ENCODE peak calls at places on chromosomes 7 and 10, in six cellular contexts. E is AG04450, P is PC-3, L is Calu3, S is GM20000, Z is HFF-Myc. D is an unnamed sample.

GRCh38 chr7:4800926-4801838 is 25.8 kb downstream of the AP5Z1 start:
- DNase-seq in E (no peak), L (no peak), P (no peak), S (no peak), Z (no peak), D (no peak)

GRCh38 chr10:62632071-62632809 is 172.3 kb upstream of the ADO start:
- DNase-seq in E (no peak), L (no peak), Z (no peak), S (peak; percentile 66), P (peak; percentile 93), D (peak; percentile 76)

GRCh38 chr10:63005246-63005645 is 127.9 kb upstream of the NRBF2 start:
- DNase-seq in Z (no peak), P (peak; percentile 97), L (no peak), E (no peak), S (no peak), D (no peak)

GRCh38 chr7:127776776-127777390 is 124.9 kb downstream of the SND1 start:
- DNase-seq in E (peak; percentile 37), Z (peak; percentile 20), S (no peak), P (no peak), L (no peak), D (no peak)

GRCh38 chr10:17961551-17962422 is 10.1 kb downstream of the SLC39A12 start:
- DNase-seq in Z (no peak), L (no peak), E (no peak), P (peak; percentile 29), S (no peak), D (no peak)

GRCh38 chr7:28661826-28662225 is 249.5 kb downstream of the CREB5 start:
- DNase-seq in Z (no peak), S (no peak), P (no peak), E (no peak), L (no peak), D (no peak)

GRCh38 chr10:43226851-43227845 is 39.7 kb downstream of the RASGEF1A start:
- DNase-seq in S (no peak), Z (no peak), E (no peak), L (no peak), P (no peak), D (no peak)

GRCh38 chr10:49272251-49273081 is 26.5 kb upstream of the C10orf71 start:
- DNase-seq in P (no peak), S (no peak), Z (no peak), L (no peak), E (no peak), D (peak; percentile 42)

GRCh38 chr7:88347098-88347497 is 40.4 kb upstream of the STEAP4 start:
- DNase-seq in Z (no peak), L (peak; percentile 52), E (no peak), S (no peak), P (no peak), D (no peak)

GRCh38 chr7:110486549-110486948 is 604.4 kb upstream of the LRRN3 start:
- DNase-seq in Z (no peak), S (no peak), L (no peak), P (no peak), E (no peak), D (peak; percentile 2)

GRCh38 chr10:36688717-36689116 is 436.7 kb upstream of the ANKRD30A start:
- DNase-seq in P (no peak), Z (no peak), S (no peak), E (no peak), L (no peak), D (no peak)

GRCh38 chr7:158194365-158194900 is 393.2 kb downstream of the PTPRN2 start:
- DNase-seq in Z (no peak), P (no peak), L (no peak), S (no peak), E (no peak), D (no peak)

GRCh38 chr10:24963646-24964045 is 11.2 kb upstream of the PRTFDC1 start:
- DNase-seq in Z (no peak), P (no peak), L (no peak), S (no peak), E (no peak), D (no peak)

GRCh38 chr10:121092341-121093099 is 241.4 kb downstream of the WDR11 start:
- DNase-seq in P (peak; percentile 34), L (peak; percentile 27), S (no peak), Z (no peak), E (no peak), D (no peak)

GRCh38 chr7:157011333-157012112 is 1.1 kb upstream of the MNX1 start:
- DNase-seq in L (no peak), S (peak; percentile 56), P (peak; percentile 12), Z (no peak), E (no peak), D (no peak)

GRCh38 chr7:577971-578370 is 58.3 kb upstream of the PDGFA start:
- DNase-seq in E (no peak), Z (no peak), L (no peak), S (no peak), P (no peak), D (no peak)

GRCh38 chr7:95871078-95871848 is 98.9 kb downstream of the DYNC1I1 start:
- DNase-seq in S (peak; percentile 43), Z (peak; percentile 12), E (peak; percentile 7), P (peak; percentile 63), L (peak; percentile 24), D (peak; percentile 13)

GRCh38 chr10:95233377-95234034 is 39.5 kb downstream of the ACSM6 start:
- DNase-seq in E (no peak), S (no peak), L (no peak), Z (no peak), P (no peak), D (no peak)

GRCh38 chr7:28700084-28700483 is 258.0 kb downstream of the TRIL start:
- DNase-seq in S (no peak), L (no peak), Z (no peak), E (no peak), P (no peak), D (no peak)

GRCh38 chr7:30447466-30447865 is 31.1 kb downstream of the NOD1 start:
- DNase-seq in S (no peak), Z (no peak), E (no peak), P (no peak), L (no peak), D (no peak)

GRCh38 chr7:148700693-148701092 is 2.0 kb downstream of the CUL1 start:
- DNase-seq in L (peak; percentile 44), P (peak; percentile 25), E (no peak), S (no peak), Z (no peak), D (peak; percentile 82)

GRCh38 chr7:88072036-88072714 is 138.1 kb downstream of the ADAM22 start:
- DNase-seq in S (peak; percentile 30), P (no peak), L (no peak), E (no peak), Z (no peak), D (no peak)

GRCh38 chr7:44177570-44178131 is 11.6 kb downstream of the GCK start:
- DNase-seq in P (peak; percentile 39), Z (no peak), E (no peak), L (no peak), S (no peak), D (no peak)

GRCh38 chr10:21572578-21572977 is 38.5 kb downstream of the MLLT10 start:
- DNase-seq in Z (no peak), P (no peak), S (no peak), L (no peak), E (no peak), D (no peak)

GRCh38 chr10:77737608-77738007 is 100.0 kb upstream of the KCNMA1 start:
- DNase-seq in E (peak; percentile 62), Z (no peak), P (peak; percentile 99), S (no peak), L (peak; percentile 28), D (no peak)

GRCh38 chr10:43090188-43090587 is 13.3 kb downstream of the RET start:
- DNase-seq in E (no peak), Z (no peak), P (no peak), S (no peak), L (no peak), D (no peak)

GRCh38 chr10:4450981-4451501 is 375.0 kb upstream of the AKR1E2 start:
- DNase-seq in S (no peak), P (no peak), L (no peak), Z (peak; percentile 70), E (peak; percentile 52), D (no peak)

GRCh38 chr7:123747620-123748141 is 1.1 kb downstream of the WASL start:
- DNase-seq in L (peak; percentile 72), P (peak; percentile 79), E (peak; percentile 68), Z (peak; percentile 35), S (peak; percentile 51), D (peak; percentile 57)

GRCh38 chr7:123749537-123749857 is 694 bp upstream of the WASL start:
- DNase-seq in S (peak; percentile 52), Z (no peak), L (no peak), P (peak; percentile 70), E (peak; percentile 24), D (peak; percentile 67)

GRCh38 chr7:123748171-123748733 is 551 bp downstream of the WASL start:
- DNase-seq in E (no peak), S (peak; percentile 65), L (peak; percentile 49), Z (no peak), P (peak; percentile 28), D (peak; percentile 40)

GRCh38 chr7:123750389-123751230 is 1.8 kb upstream of the WASL start:
- DNase-seq in S (no peak), E (no peak), P (no peak), Z (no peak), L (no peak), D (no peak)

GRCh38 chr7:123748734-123749536 is at the start of gene WASL:
- DNase-seq in P (peak; percentile 89), Z (peak; percentile 53), L (peak; percentile 95), S (peak; percentile 94), E (peak; percentile 65), D (peak; percentile 86)
- TF ChIP-seq CTCF in P (no peak), Z (no peak), L (no peak), S (no peak), E (no peak), D (no peak)

GRCh38 chr7:7898155-7898554 is 70.4 kb upstream of the GLCCI1 start:
- DNase-seq in E (no peak), L (no peak), P (no peak), S (no peak), Z (no peak), D (no peak)

GRCh38 chr7:7897509-7897908 is 71.1 kb upstream of the GLCCI1 start:
- DNase-seq in S (no peak), E (no peak), P (no peak), L (no peak), Z (no peak), D (no peak)

GRCh38 chr7:7907306-7907705 is 61.3 kb upstream of the GLCCI1 start:
- DNase-seq in S (no peak), Z (no peak), P (no peak), L (no peak), E (no peak), D (no peak)

GRCh38 chr7:7902845-7903244 is 65.8 kb upstream of the GLCCI1 start:
- DNase-seq in E (no peak), S (no peak), L (no peak), P (no peak), Z (no peak), D (no peak)
- TF ChIP-seq CTCF in E (no peak), S (no peak), L (no peak), P (no peak), Z (no peak), D (no peak)

GRCh38 chr10:103870503-103870902 is 15.1 kb upstream of the SH3PXD2A start:
- DNase-seq in E (no peak), P (peak; percentile 79), S (no peak), L (no peak), Z (no peak), D (no peak)
- TF ChIP-seq CTCF in E (peak; percentile 23), P (no peak), S (no peak), L (no peak), Z (no peak), D (no peak)

GRCh38 chr7:1640376-1641172 is 29.5 kb upstream of the ELFN1 start:
- DNase-seq in E (no peak), P (no peak), L (no peak), Z (no peak), S (no peak), D (no peak)
- TF ChIP-seq CTCF in E (no peak), P (peak; percentile 57), L (peak; percentile 21), Z (peak; percentile 9), S (no peak), D (no peak)

GRCh38 chr10:99620713-99621453 is 644 bp upstream of the SLC25A28 start:
- DNase-seq in L (peak; percentile 86), S (peak; percentile 81), E (peak; percentile 85), P (peak; percentile 85), Z (peak; percentile 81), D (peak; percentile 95)
- TF ChIP-seq CTCF in L (no peak), S (no peak), E (no peak), P (no peak), Z (no peak), D (no peak)